ENCODE peak calls at places on chromosome 10, in five cellular contexts. E is IMR-90, G is mesendoderm, K is neuronal stem cell, S is mesenchymal stem cell. C is an unnamed sample.
A peak's percentile ranks its signal among the peaks of the same experiment; 100 is the strongest.

GRCh38 chr10:114663631-114664030 is 5.6 kb upstream of the ABLIM1 start:
- DNase-seq in K (no peak), E (no peak), G (no peak), S (no peak), C (no peak)

GRCh38 chr10:133316732-133317131 is 8.0 kb downstream of the ZNF511 start:
- DNase-seq in K (no peak), E (no peak), S (no peak), G (no peak), C (no peak)

GRCh38 chr10:70424320-70424719 is 17.2 kb downstream of the NODAL start:
- DNase-seq in K (no peak), E (no peak), S (no peak), G (no peak), C (no peak)

GRCh38 chr10:69474688-69475432 is 23.6 kb downstream of the TSPAN15 start:
- DNase-seq in E (peak; percentile 51), K (no peak), S (peak; percentile 97), G (no peak), C (no peak)

GRCh38 chr10:14648936-14649335 is 125.8 kb downstream of the FAM107B start:
- DNase-seq in G (no peak), S (no peak), E (no peak), K (no peak), C (no peak)

GRCh38 chr10:46268076-46268881 is 18.5 kb upstream of the ANTXRL start:
- DNase-seq in K (no peak), G (no peak), S (no peak), E (no peak), C (no peak)

GRCh38 chr10:126204320-126204719 is 184.0 kb downstream of the ADAM12 start:
- DNase-seq in E (no peak), S (no peak), G (no peak), K (no peak), C (peak; percentile 85)

GRCh38 chr10:112244197-112244596 is 39.0 kb upstream of the TECTB start:
- DNase-seq in G (no peak), S (no peak), K (no peak), E (peak; percentile 71), C (no peak)

GRCh38 chr10:125089486-125089885 is 70.9 kb downstream of the CTBP2 start:
- DNase-seq in E (no peak), K (no peak), S (no peak), G (no peak), C (no peak)

GRCh38 chr10:77919713-77920108 is 6.8 kb downstream of the DLG5 start:
- DNase-seq in G (no peak), E (peak; percentile 90), S (peak; percentile 84), K (no peak), C (peak; percentile 67)

GRCh38 chr10:6202098-6202683 is 541 bp upstream of the PFKFB3 start:
- DNase-seq in S (no peak), K (peak; percentile 15), G (no peak), E (no peak), C (no peak)

GRCh38 chr10:113576853-113577252 is 24.0 kb downstream of the HABP2 start:
- DNase-seq in G (peak; percentile 41), S (peak; percentile 20), E (peak; percentile 12), K (peak; percentile 35), C (peak; percentile 28)

GRCh38 chr10:23818484-23818883 is 379.6 kb downstream of the OTUD1 start:
- DNase-seq in G (peak; percentile 61), K (peak; percentile 14), E (no peak), S (no peak), C (no peak)

GRCh38 chr10:48981310-48981907 is 41.8 kb upstream of the LRRC18 start:
- DNase-seq in G (peak; percentile 77), S (peak; percentile 22), K (peak; percentile 44), E (peak; percentile 41), C (peak; percentile 51)

GRCh38 chr10:118495499-118495898 is 99.9 kb downstream of the PRLHR start:
- DNase-seq in K (no peak), E (no peak), G (no peak), S (no peak), C (no peak)

GRCh38 chr10:62779487-62780248 is 24.9 kb upstream of the ADO start:
- DNase-seq in G (no peak), E (peak; percentile 4), S (peak; percentile 8), K (no peak), C (no peak)

GRCh38 chr10:95660283-95660682 is 3.8 kb upstream of the ALDH18A1 start:
- DNase-seq in K (no peak), S (peak; percentile 24), G (no peak), E (peak; percentile 64), C (no peak)

GRCh38 chr10:14736600-14737081 is 38.1 kb downstream of the FAM107B start:
- DNase-seq in G (peak; percentile 37), E (peak; percentile 77), S (peak; percentile 86), K (no peak), C (no peak)

GRCh38 chr10:78286186-78286585 is 252.5 kb downstream of the RPS24 start:
- DNase-seq in G (peak; percentile 41), S (no peak), K (no peak), E (no peak), C (no peak)

GRCh38 chr10:124997791-124998623 is 56.1 kb downstream of the ZRANB1 start:
- DNase-seq in S (no peak), E (no peak), K (no peak), G (no peak), C (no peak)

GRCh38 chr10:3783313-3783689 is 1.7 kb downstream of the KLF6 start:
- DNase-seq in S (peak; percentile 76), K (no peak), E (peak; percentile 86), G (peak; percentile 81), C (peak; percentile 74)

GRCh38 chr10:132641401-132641800 is 103.8 kb downstream of the INPP5A start:
- DNase-seq in K (no peak), S (no peak), E (no peak), G (no peak), C (no peak)

GRCh38 chr10:35821339-35821911 is 179.3 kb upstream of the FZD8 start:
- DNase-seq in S (peak; percentile 8), E (no peak), G (peak; percentile 91), K (no peak), C (no peak)

GRCh38 chr10:119673271-119673670 is 22.1 kb downstream of the BAG3 start:
- DNase-seq in G (peak; percentile 93), S (no peak), E (no peak), K (no peak), C (no peak)

GRCh38 chr10:97898429-97898828 is 48.8 kb downstream of the GOLGA7B start:
- DNase-seq in S (no peak), K (no peak), E (no peak), G (no peak), C (no peak)

GRCh38 chr10:16984242-16984641 is 145.4 kb downstream of the CUBN start:
- DNase-seq in S (no peak), G (no peak), K (no peak), E (no peak), C (no peak)

GRCh38 chr10:71061472-71061871 is 150.9 kb upstream of the UNC5B start:
- DNase-seq in K (no peak), E (no peak), S (no peak), G (no peak), C (no peak)

GRCh38 chr10:77156406-77156879 is 481.2 kb downstream of the KCNMA1 start:
- DNase-seq in E (peak; percentile 75), K (no peak), G (no peak), S (peak; percentile 50), C (no peak)

GRCh38 chr10:80443531-80443974 is 10.6 kb upstream of the TSPAN14 start:
- DNase-seq in K (no peak), G (peak; percentile 74), E (no peak), S (peak; percentile 62), C (peak; percentile 80)

GRCh38 chr10:131231965-131232541 is 79.5 kb downstream of the TCERG1L start:
- DNase-seq in S (no peak), E (no peak), K (no peak), G (peak; percentile 25), C (no peak)

DNA sequence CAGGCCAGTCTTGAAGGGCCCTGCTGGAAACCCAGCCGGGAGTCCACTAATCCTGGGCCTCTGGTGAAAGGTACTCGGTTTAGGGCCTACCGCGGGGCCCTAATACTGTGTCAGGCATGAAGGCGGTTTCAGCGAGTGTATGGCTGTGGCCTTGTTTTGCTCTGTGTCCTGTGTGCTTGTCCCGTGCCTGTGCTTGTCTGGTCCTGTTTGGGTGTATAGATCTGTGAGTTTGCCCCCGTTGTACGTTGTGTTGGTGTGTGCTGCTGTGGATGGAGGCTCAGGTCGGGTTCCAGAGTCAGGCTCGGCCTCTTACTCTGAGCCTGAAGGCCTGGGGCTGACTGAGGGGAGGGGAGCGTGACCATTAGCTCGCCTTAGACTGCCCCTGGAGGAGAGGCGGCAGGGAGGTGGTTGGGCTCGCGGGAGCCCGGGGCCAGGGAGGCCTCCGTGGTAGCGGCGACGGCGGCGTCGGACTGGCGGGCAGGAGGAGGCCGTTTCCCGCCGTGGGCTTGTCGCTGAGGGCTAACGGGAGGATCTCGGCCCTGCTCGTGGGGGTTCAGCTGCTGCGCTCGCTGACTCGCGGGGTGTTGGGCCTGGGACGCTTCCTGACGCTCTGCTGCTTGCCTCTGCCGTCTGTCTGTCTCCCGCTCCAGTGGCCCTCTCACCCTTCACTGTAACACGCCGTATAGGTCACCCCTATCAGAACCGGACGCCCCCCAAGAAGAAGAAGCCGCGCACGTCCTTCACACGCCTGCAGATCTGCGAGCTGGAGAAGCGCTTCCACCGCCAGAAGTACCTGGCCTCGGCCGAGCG is 2.6 kb downstream of the TLX1 start:
- DNase-seq in S (no peak), K (no peak), E (no peak), G (peak; percentile 60), C (no peak)
- H3K23ac ChIP-seq in S (no peak overlapping the region), K (peak overlapping the region; percentile 77), E (no peak overlapping the region), G (no peak overlapping the region), C (no peak overlapping the region)

DNA sequence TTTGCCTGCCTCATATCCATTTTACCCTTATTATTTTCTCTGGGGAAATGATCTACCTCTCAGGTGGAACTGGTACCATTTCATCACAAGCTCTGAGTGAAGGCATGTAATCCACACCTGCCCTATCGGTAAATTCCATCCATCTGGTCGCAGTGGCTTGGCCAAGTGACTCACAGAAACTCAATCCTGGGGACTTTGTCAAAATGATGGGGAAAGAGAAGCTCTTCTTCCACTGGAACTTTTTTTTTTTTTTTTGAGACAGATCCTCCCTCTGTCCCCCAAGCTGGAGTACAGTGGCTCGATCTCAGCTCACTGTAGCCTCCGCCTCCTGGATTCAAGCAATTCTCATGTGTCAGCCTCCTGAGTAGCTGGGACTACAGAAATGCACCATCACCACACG is 48.3 kb upstream of the ANKRD1 start:
- DNase-seq in K (no peak), G (no peak), E (no peak), S (peak; percentile 3), C (peak; percentile 71)
- H3K18ac ChIP-seq in K (no peak overlapping the region), G (no peak overlapping the region), E (peak overlapping the region; percentile 97), S (no peak overlapping the region), C (no peak overlapping the region)

GRCh38 chr10:2700626-2701305 is 366.6 kb upstream of the PFKP start:
- DNase-seq in G (no peak), E (no peak), K (no peak), S (no peak), C (no peak)
- H2BK5ac ChIP-seq in G (no peak overlapping the region), E (no peak overlapping the region), K (no peak overlapping the region), S (no peak overlapping the region), C (no peak overlapping the region)

GRCh38 chr10:30207485-30208052 is 141.5 kb downstream of the MTPAP start:
- DNase-seq in E (peak; percentile 19), G (peak; percentile 52), S (peak; percentile 36), K (no peak), C (peak; percentile 19)
- H3K23ac ChIP-seq in E (no peak overlapping the region), G (no peak overlapping the region), S (no peak overlapping the region), K (no peak overlapping the region), C (no peak overlapping the region)

C was measured in trophoblast cell.